ENCODE peak calls at places on chromosomes 13 and 19, in ten cellular contexts. F, O, T, E, N, I, J, C, S and R are unnamed samples.

GRCh38 chr19:17942582-17943283 is 9.9 kb downstream of the CCDC124 start:
- DNase-seq in S (no peak), E (peak; percentile 23), J (no peak), O (no peak), N (no peak), F (no peak), C (no peak), I (no peak), T (no peak), R (no peak)

GRCh38 chr19:13334801-13335481 is 171.3 kb downstream of the CACNA1A start:
- DNase-seq in T (peak; percentile 90), O (no peak), J (no peak), C (no peak), I (no peak), N (no peak), S (no peak), E (no peak), F (no peak), R (no peak)

GRCh38 chr13:72960114-72960513 is 98.7 kb upstream of the KLF5 start:
- DNase-seq in F (no peak), C (no peak), E (no peak), N (no peak), T (no peak), J (no peak), O (no peak), S (no peak), I (no peak), R (no peak)

GRCh38 chr13:93172109-93172508 is 54.5 kb upstream of the GPC6 start:
- DNase-seq in O (no peak), T (no peak), E (no peak), S (no peak), J (no peak), F (no peak), C (no peak), I (no peak), N (no peak), R (peak; percentile 11)

GRCh38 chr13:59444210-59444857 is 719.4 kb downstream of the DIAPH3 start:
- DNase-seq in I (no peak), S (no peak), O (no peak), T (no peak), J (no peak), N (no peak), F (no peak), C (no peak), E (no peak), R (no peak)

GRCh38 chr13:26502826-26503225 is 54.7 kb upstream of the WASF3 start:
- DNase-seq in S (no peak), T (no peak), I (peak; percentile 72), E (no peak), N (peak; percentile 77), O (peak; percentile 88), C (peak; percentile 80), F (no peak), J (no peak), R (peak; percentile 94)

GRCh38 chr19:48090281-48090802 is 20.3 kb downstream of the PLA2G4C start:
- DNase-seq in I (no peak), E (no peak), F (no peak), N (no peak), C (no peak), J (no peak), S (no peak), O (no peak), T (no peak), R (no peak)

GRCh38 chr13:110392510-110393233 is 85.6 kb downstream of the COL4A2 start:
- DNase-seq in E (no peak), T (no peak), C (peak; percentile 94), F (no peak), I (no peak), O (peak; percentile 84), J (no peak), S (no peak), N (peak; percentile 96), R (peak; percentile 67)

GRCh38 chr13:21466527-21466926 is 7.4 kb upstream of the ZDHHC20 start:
- DNase-seq in E (no peak), C (no peak), F (no peak), N (no peak), O (no peak), I (no peak), T (no peak), S (no peak), J (no peak), R (no peak)

GRCh38 chr19:41690801-41691065 is 2.7 kb upstream of the CEACAM7 start:
- DNase-seq in T (no peak), N (no peak), I (no peak), J (no peak), C (no peak), S (no peak), F (no peak), O (no peak), E (no peak), R (no peak)

GRCh38 chr13:96229356-96229755 is 139.4 kb downstream of the HS6ST3 start:
- DNase-seq in I (peak; percentile 32), J (no peak), E (peak; percentile 36), C (peak; percentile 15), F (no peak), T (peak; percentile 48), O (peak; percentile 31), N (peak; percentile 28), S (no peak), R (peak; percentile 16)

GRCh38 chr13:40442826-40443225 is 223.6 kb downstream of the FOXO1 start:
- DNase-seq in E (no peak), C (no peak), S (no peak), F (no peak), I (no peak), T (no peak), J (no peak), O (no peak), N (no peak), R (no peak)

GRCh38 chr13:113935081-113935511 is 38.8 kb downstream of the C13orf46 start:
- DNase-seq in J (no peak), C (peak; percentile 33), O (no peak), F (peak; percentile 50), N (no peak), E (no peak), T (no peak), S (no peak), I (no peak), R (no peak)

GRCh38 chr13:62280590-62280989 is 864.9 kb upstream of the PCDH20 start:
- DNase-seq in T (no peak), F (no peak), C (no peak), E (no peak), O (no peak), I (no peak), S (no peak), N (no peak), J (no peak), R (no peak)

GRCh38 chr19:28285078-28285477 is 927.9 kb downstream of the UQCRFS1 start:
- DNase-seq in T (no peak), C (no peak), J (no peak), F (no peak), I (no peak), S (no peak), E (no peak), O (no peak), N (no peak), R (no peak)

GRCh38 chr13:69040898-69041297 is 1066.7 kb upstream of the ATXN8OS start:
- DNase-seq in C (no peak), O (no peak), T (no peak), F (no peak), S (no peak), N (no peak), J (no peak), E (no peak), I (no peak), R (no peak)

GRCh38 chr19:21084343-21084742 is 2.3 kb downstream of the ZNF714 start:
- DNase-seq in O (peak; percentile 5), N (peak; percentile 38), I (peak; percentile 65), J (no peak), C (peak; percentile 35), F (no peak), S (no peak), E (no peak), T (no peak), R (peak; percentile 88)

GRCh38 chr19:10876459-10877240 is 5.3 kb downstream of the CARM1 start:
- DNase-seq in J (no peak), S (no peak), C (no peak), F (no peak), E (no peak), N (no peak), O (no peak), T (no peak), I (no peak), R (no peak)
- H3K4me3 ChIP-seq in J (no peak overlapping the region), S (no peak overlapping the region), C (no peak overlapping the region), F (no peak overlapping the region), E (no peak overlapping the region), N (no peak overlapping the region), O (no peak overlapping the region), T (no peak overlapping the region), I (no peak overlapping the region), R (no peak overlapping the region)

GRCh38 chr19:3479819-3480215 is 508 bp downstream of the SMIM24 start:
- DNase-seq in E (peak; percentile 67), J (no peak), F (no peak), N (no peak), S (no peak), C (no peak), O (no peak), T (no peak), I (no peak), R (no peak)
- H3K4me3 ChIP-seq in E (no peak overlapping the region), J (no peak overlapping the region), F (no peak overlapping the region), N (no peak overlapping the region), S (no peak overlapping the region), C (no peak overlapping the region), O (no peak overlapping the region), T (no peak overlapping the region), I (peak overlapping the region; percentile 22), R (no peak overlapping the region)

DNA sequence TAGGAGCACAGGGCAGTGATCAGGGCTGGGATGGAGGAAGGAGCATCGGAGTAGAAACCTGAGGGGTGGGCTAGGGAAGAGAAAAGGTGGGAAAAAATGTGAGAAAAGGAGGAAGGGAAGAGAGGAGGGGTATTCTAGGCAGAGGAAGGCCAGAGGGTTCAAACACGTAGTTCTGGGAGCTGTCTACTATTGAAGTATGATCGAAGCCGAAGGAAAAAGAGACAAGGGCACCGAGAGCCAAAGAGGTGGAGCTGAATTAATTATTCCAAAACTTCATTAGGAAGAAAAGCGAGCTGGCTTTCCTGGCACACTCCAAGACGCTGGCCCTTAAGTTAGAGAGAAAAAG is 7.8 kb downstream of the DLL3 start:
- DNase-seq in C (no peak), I (no peak), N (no peak), O (no peak), T (no peak), F (no peak), J (no peak), E (no peak), S (no peak), R (no peak)
- H3K4me3 ChIP-seq in C (no peak overlapping the region), I (peak overlapping the region; percentile 55), N (no peak overlapping the region), O (peak overlapping the region; percentile 65), T (no peak overlapping the region), F (peak overlapping the region; percentile 48), J (no peak overlapping the region), E (no peak overlapping the region), S (peak overlapping the region; percentile 59), R (no peak overlapping the region)

DNA sequence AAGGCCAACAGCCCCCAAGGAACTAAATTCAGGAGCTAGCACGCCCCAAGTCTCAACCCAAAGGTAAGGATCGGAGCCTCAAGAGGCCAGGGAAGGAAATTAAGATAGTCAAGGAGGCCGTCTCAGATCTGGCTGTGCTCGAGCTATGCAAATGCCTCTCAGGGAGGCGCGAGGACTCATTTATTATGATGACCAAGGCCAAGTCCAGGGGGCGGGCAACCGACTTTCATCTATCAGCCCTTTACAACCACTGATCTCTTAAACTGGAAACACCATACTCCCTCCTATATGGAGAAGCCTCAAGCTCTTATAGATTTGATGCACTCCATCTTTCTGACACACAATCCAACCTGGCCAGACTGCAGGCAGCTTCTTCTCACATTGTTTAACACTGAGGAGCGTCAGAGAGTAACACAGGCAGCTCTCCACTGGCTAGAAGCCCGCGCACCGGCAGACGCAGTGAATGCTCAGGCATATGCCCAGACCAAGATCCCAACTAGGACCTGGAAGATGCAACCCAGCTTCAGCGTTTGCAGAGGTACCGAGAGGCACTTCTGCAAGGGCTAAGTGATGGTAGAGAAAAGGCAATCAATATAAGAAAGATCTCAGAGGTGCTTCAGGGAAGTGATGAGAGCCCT is 9.6 kb upstream of the SLC15A1 start:
- DNase-seq in I (no peak), E (no peak), J (no peak), N (no peak), T (no peak), S (no peak), C (no peak), O (no peak), F (no peak), R (no peak)
- H3K4me3 ChIP-seq in I (no peak overlapping the region), E (no peak overlapping the region), J (no peak overlapping the region), N (peak overlapping the region; percentile 15), T (no peak overlapping the region), S (no peak overlapping the region), C (no peak overlapping the region), O (peak overlapping the region; percentile 31), F (peak overlapping the region; percentile 32), R (peak overlapping the region; percentile 25)